ENCODE peak calls at places on chromosomes 16 and 17, in five cellular contexts. One of them, this sample, is unnamed.
A peak's percentile ranks its signal among the peaks of the same experiment; 100 is the strongest.

GRCh38 chr17:68738044-68738443 is 136.9 kb upstream of the FAM20A start:
- DNase-seq in CD4-positive, alpha-beta memory T cell: no peak
- DNase-seq in fibroblast of lung: no peak
- DNase-seq in stomach: peak; percentile 39
- DNase-seq in tibial nerve: no peak
- DNase-seq in this sample: no peak

GRCh38 chr17:8964801-8965393 is 610 bp downstream of the PIK3R5 start:
- DNase-seq in CD4-positive, alpha-beta memory T cell: peak; percentile 53
- DNase-seq in fibroblast of lung: no peak
- DNase-seq in stomach: no peak
- DNase-seq in tibial nerve: no peak
- DNase-seq in this sample: no peak

GRCh38 chr17:80246266-80246681 is 14.4 kb upstream of the RNF213 start:
- DNase-seq in CD4-positive, alpha-beta memory T cell: no peak
- DNase-seq in fibroblast of lung: no peak
- DNase-seq in stomach: no peak
- DNase-seq in tibial nerve: no peak
- DNase-seq in this sample: peak; percentile 42

GRCh38 chr17:76554131-76554530 is 14.3 kb downstream of the PRCD start:
- DNase-seq in CD4-positive, alpha-beta memory T cell: no peak
- DNase-seq in fibroblast of lung: no peak
- DNase-seq in stomach: peak; percentile 53
- DNase-seq in tibial nerve: no peak
- DNase-seq in this sample: no peak

GRCh38 chr17:82596316-82596715 is 51.9 kb downstream of the WDR45B start:
- DNase-seq in CD4-positive, alpha-beta memory T cell: no peak
- DNase-seq in fibroblast of lung: no peak
- DNase-seq in stomach: no peak
- DNase-seq in tibial nerve: no peak
- DNase-seq in this sample: no peak

GRCh38 chr17:58822148-58823050 is 66.7 kb downstream of the PPM1E start:
- DNase-seq in CD4-positive, alpha-beta memory T cell: no peak
- DNase-seq in fibroblast of lung: peak; percentile 5
- DNase-seq in stomach: no peak
- DNase-seq in tibial nerve: no peak
- DNase-seq in this sample: no peak

GRCh38 chr17:1963250-1963649 is 61.9 kb downstream of the RTN4RL1 start:
- DNase-seq in CD4-positive, alpha-beta memory T cell: no peak
- DNase-seq in fibroblast of lung: no peak
- DNase-seq in stomach: no peak
- DNase-seq in tibial nerve: no peak
- DNase-seq in this sample: no peak

GRCh38 chr17:3660311-3660891 is 8.0 kb downstream of the TAX1BP3 start:
- DNase-seq in CD4-positive, alpha-beta memory T cell: no peak
- DNase-seq in fibroblast of lung: no peak
- DNase-seq in stomach: peak; percentile 69
- DNase-seq in tibial nerve: no peak
- DNase-seq in this sample: no peak

GRCh38 chr16:7849891-7850290 is 517.2 kb downstream of the RBFOX1 start:
- DNase-seq in CD4-positive, alpha-beta memory T cell: no peak
- DNase-seq in fibroblast of lung: no peak
- DNase-seq in stomach: no peak
- DNase-seq in tibial nerve: no peak
- DNase-seq in this sample: no peak

GRCh38 chr17:30278032-30278431 is 13.7 kb downstream of the BLMH start:
- DNase-seq in CD4-positive, alpha-beta memory T cell: no peak
- DNase-seq in fibroblast of lung: peak; percentile 50
- DNase-seq in stomach: peak; percentile 28
- DNase-seq in tibial nerve: peak; percentile 21
- DNase-seq in this sample: no peak

GRCh38 chr17:7851438-7852261 is 3.2 kb upstream of the TMEM88 start:
- DNase-seq in CD4-positive, alpha-beta memory T cell: peak; percentile 95
- DNase-seq in fibroblast of lung: peak; percentile 85
- DNase-seq in stomach: peak; percentile 94
- DNase-seq in tibial nerve: peak; percentile 76
- DNase-seq in this sample: peak; percentile 90

GRCh38 chr16:53756329-53756996 is 52.5 kb downstream of the FTO start:
- DNase-seq in CD4-positive, alpha-beta memory T cell: no peak
- DNase-seq in fibroblast of lung: peak; percentile 51
- DNase-seq in stomach: no peak
- DNase-seq in tibial nerve: no peak
- DNase-seq in this sample: no peak

GRCh38 chr16:57923841-57924240 is 47.1 kb downstream of the CNGB1 start:
- DNase-seq in CD4-positive, alpha-beta memory T cell: no peak
- DNase-seq in fibroblast of lung: no peak
- DNase-seq in stomach: no peak
- DNase-seq in tibial nerve: no peak
- DNase-seq in this sample: no peak

DNA sequence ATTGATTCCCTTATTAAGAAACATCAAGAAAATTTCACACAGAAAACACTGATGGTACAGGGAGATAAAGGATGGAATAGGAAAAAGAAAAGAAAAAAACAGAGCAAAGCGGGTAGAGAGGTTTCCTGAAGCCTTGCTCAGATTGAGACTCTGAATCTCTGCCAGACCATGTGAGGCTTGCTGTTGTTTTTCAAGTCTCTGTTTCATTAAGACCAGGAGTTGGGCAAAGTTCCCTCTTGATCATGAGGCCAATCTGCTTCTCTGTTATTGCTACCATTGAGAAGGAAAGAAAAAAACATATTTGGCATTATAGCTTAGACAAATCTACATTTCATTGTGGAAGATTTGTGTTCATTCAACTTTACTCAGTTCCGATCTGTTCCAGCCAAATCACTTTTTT is 201.6 kb upstream of the SOX9 start:
- DNase-seq in CD4-positive, alpha-beta memory T cell: no peak
- DNase-seq in fibroblast of lung: peak; percentile 57
- DNase-seq in stomach: no peak
- DNase-seq in tibial nerve: peak; percentile 7
- DNase-seq in this sample: no peak
- H3K4me1 ChIP-seq in CD4-positive, alpha-beta memory T cell: no peaks in the 10 kb centered on the region
- H3K4me1 ChIP-seq in fibroblast of lung: no peaks in the 10 kb centered on the region
- H3K4me1 ChIP-seq in stomach: no peaks in the 10 kb centered on the region
- H3K4me1 ChIP-seq in tibial nerve: no peaks in the 10 kb centered on the region
- H3K4me1 ChIP-seq in this sample: no peaks in the 10 kb centered on the region

GRCh38 chr17:40068917-40069750 is 6.4 kb downstream of the THRA start:
- DNase-seq in CD4-positive, alpha-beta memory T cell: peak; percentile 77
- DNase-seq in fibroblast of lung: peak; percentile 93
- DNase-seq in stomach: peak; percentile 93
- DNase-seq in tibial nerve: peak; percentile 94
- DNase-seq in this sample: peak; percentile 96

GRCh38 chr17:40068129-40068581 is 5.4 kb downstream of the THRA start:
- DNase-seq in CD4-positive, alpha-beta memory T cell: no peak
- DNase-seq in fibroblast of lung: no peak
- DNase-seq in stomach: no peak
- DNase-seq in tibial nerve: peak; percentile 21
- DNase-seq in this sample: no peak

GRCh38 chr17:40065771-40066510 is 3.2 kb downstream of the THRA start:
- DNase-seq in CD4-positive, alpha-beta memory T cell: no peak
- DNase-seq in fibroblast of lung: no peak
- DNase-seq in stomach: no peak
- DNase-seq in tibial nerve: peak; percentile 11
- DNase-seq in this sample: no peak

GRCh38 chr17:40068584-40068916 is 5.8 kb downstream of the THRA start:
- DNase-seq in CD4-positive, alpha-beta memory T cell: no peak
- DNase-seq in fibroblast of lung: no peak
- DNase-seq in stomach: no peak
- DNase-seq in tibial nerve: no peak
- DNase-seq in this sample: no peak

GRCh38 chr17:40067710-40068109 is 4.9 kb downstream of the THRA start:
- DNase-seq in CD4-positive, alpha-beta memory T cell: no peak
- DNase-seq in fibroblast of lung: no peak
- DNase-seq in stomach: no peak
- DNase-seq in tibial nerve: no peak
- DNase-seq in this sample: no peak
- H3K4me1 ChIP-seq in CD4-positive, alpha-beta memory T cell: peaks cover 88% of the 10 kb centered on the region
- H3K4me1 ChIP-seq in fibroblast of lung: peaks cover 45% of the 10 kb centered on the region
- H3K4me1 ChIP-seq in stomach: peaks cover 95% of the 10 kb centered on the region
- H3K4me1 ChIP-seq in tibial nerve: peaks cover 7% of the 10 kb centered on the region
- H3K4me1 ChIP-seq in this sample: peaks cover 74% of the 10 kb centered on the region

GRCh38 chr17:42251115-42251514 is 25.1 kb downstream of the STAT5B start:
- DNase-seq in CD4-positive, alpha-beta memory T cell: no peak
- DNase-seq in fibroblast of lung: peak; percentile 48
- DNase-seq in stomach: no peak
- DNase-seq in tibial nerve: no peak
- DNase-seq in this sample: no peak
- H3K4me1 ChIP-seq in CD4-positive, alpha-beta memory T cell: peaks cover 93% of the 10 kb centered on the region
- H3K4me1 ChIP-seq in fibroblast of lung: peaks cover 15% of the 10 kb centered on the region
- H3K4me1 ChIP-seq in stomach: peaks cover 42% of the 10 kb centered on the region
- H3K4me1 ChIP-seq in tibial nerve: no peaks in the 10 kb centered on the region
- H3K4me1 ChIP-seq in this sample: peaks cover 76% of the 10 kb centered on the region

GRCh38 chr17:50533720-50534148 is 1.2 kb downstream of the EPN3 start:
- DNase-seq in CD4-positive, alpha-beta memory T cell: no peak
- DNase-seq in fibroblast of lung: peak; percentile 53
- DNase-seq in stomach: peak; percentile 97
- DNase-seq in tibial nerve: peak; percentile 60
- DNase-seq in this sample: peak; percentile 56

GRCh38 chr17:50534222-50534978 is 1.9 kb downstream of the EPN3 start:
- DNase-seq in CD4-positive, alpha-beta memory T cell: no peak
- DNase-seq in fibroblast of lung: no peak
- DNase-seq in stomach: peak; percentile 83
- DNase-seq in tibial nerve: no peak
- DNase-seq in this sample: no peak

GRCh38 chr17:50534979-50535326 is 2.4 kb downstream of the EPN3 start:
- DNase-seq in CD4-positive, alpha-beta memory T cell: no peak
- DNase-seq in fibroblast of lung: no peak
- DNase-seq in stomach: no peak
- DNase-seq in tibial nerve: no peak
- DNase-seq in this sample: no peak

GRCh38 chr17:50536683-50537646 is 4.4 kb downstream of the EPN3 start:
- DNase-seq in CD4-positive, alpha-beta memory T cell: no peak
- DNase-seq in fibroblast of lung: no peak
- DNase-seq in stomach: no peak
- DNase-seq in tibial nerve: no peak
- DNase-seq in this sample: no peak

DNA sequence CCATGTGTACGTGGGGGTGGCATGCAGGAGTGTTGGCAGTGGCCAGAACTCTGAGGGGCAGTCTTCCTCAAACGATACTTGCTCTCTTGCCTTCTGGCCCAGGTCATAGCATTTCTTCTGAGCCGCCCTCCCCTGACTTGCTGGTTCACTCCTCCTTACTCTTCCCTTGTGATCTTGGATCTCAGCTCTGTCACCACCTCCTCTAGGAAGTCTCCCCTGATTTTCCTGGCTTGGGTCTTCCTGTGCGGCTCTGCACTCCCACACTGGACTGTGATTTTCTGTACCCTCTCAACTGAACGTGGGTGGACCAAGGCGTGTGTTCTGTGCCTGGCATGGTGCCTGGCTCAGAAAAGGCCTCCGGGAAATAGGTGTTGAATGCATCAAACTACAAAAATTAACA is 2.9 kb downstream of the EPN3 start:
- DNase-seq in CD4-positive, alpha-beta memory T cell: no peak
- DNase-seq in fibroblast of lung: no peak
- DNase-seq in stomach: no peak
- DNase-seq in tibial nerve: no peak
- DNase-seq in this sample: no peak
- H3K4me1 ChIP-seq in CD4-positive, alpha-beta memory T cell: peaks cover 20% of the 10 kb centered on the region
- H3K4me1 ChIP-seq in fibroblast of lung: no peaks in the 10 kb centered on the region
- H3K4me1 ChIP-seq in stomach: peaks cover 83% of the 10 kb centered on the region
- H3K4me1 ChIP-seq in tibial nerve: no peaks in the 10 kb centered on the region
- H3K4me1 ChIP-seq in this sample: peaks cover 14% of the 10 kb centered on the region